ENCODE peak calls at places on chromosomes 3 and 15, in ten cellular contexts. X is NCI-H774, I is left cardiac atrium, T is activated T-cell treated with anti-CD3 and anti-CD28 coated beads for 24 hours, B is ELR, K is NCI-H2081, F is heart right ventricle, U is glutamatergic neuron, H is AG09319, W is substantia nigra. C is an unnamed sample.

GRCh38 chr3:100189444-100189964 is 71.3 kb upstream of the TBC1D23 start:
- DNase-seq in X (no peak), I (peak), T (no peak), B (no peak), K (no peak), F (no peak), U (no peak), H (no peak), W (no peak), C (no peak)

GRCh38 chr3:48555949-48556795 is 431 bp downstream of the PFKFB4 start:
- DNase-seq in X (no peak), I (no peak), T (no peak), B (no peak), K (no peak), F (no peak), U (no peak), H (no peak), W (no peak), C (no peak)

GRCh38 chr3:123623346-123623880 is 38.6 kb upstream of the HACD2 start:
- DNase-seq in X (no peak), I (no peak), T (no peak), B (peak), K (no peak), F (no peak), U (no peak), H (no peak), W (no peak), C (peak)

GRCh38 chr3:148464246-148464645 is 233.5 kb upstream of the AGTR1 start:
- DNase-seq in X (no peak), I (no peak), T (no peak), B (peak), K (no peak), F (no peak), U (no peak), H (no peak), W (no peak), C (peak)

GRCh38 chr3:50356553-50356952 is 2.8 kb downstream of the TMEM115 start:
- DNase-seq in X (no peak), I (peak), T (no peak), B (peak), K (no peak), F (peak), U (no peak), H (no peak), W (no peak), C (peak)

GRCh38 chr3:28716939-28717338 is 368.3 kb upstream of the AZI2 start:
- DNase-seq in X (no peak), I (no peak), T (no peak), B (no peak), K (no peak), F (no peak), U (no peak), H (no peak), W (no peak), C (no peak)

GRCh38 chr15:48559270-48559669 is 86.2 kb downstream of the FBN1 start:
- DNase-seq in X (no peak), I (peak), T (no peak), B (peak), K (no peak), F (no peak), U (no peak), H (peak), W (no peak), C (peak)

GRCh38 chr3:56795807-56796185 is 6.0 kb downstream of the ARHGEF3 start:
- DNase-seq in X (no peak), I (no peak), T (no peak), B (no peak), K (peak), F (no peak), U (no peak), H (no peak), W (no peak), C (no peak)

GRCh38 chr3:20510396-20510795 is 324.4 kb upstream of the SGO1 start:
- DNase-seq in X (no peak), I (no peak), T (no peak), B (no peak), K (no peak), F (no peak), U (no peak), H (no peak), W (no peak), C (no peak)

GRCh38 chr3:46829699-46830208 is 33.5 kb downstream of the MYL3 start:
- DNase-seq in X (no peak), I (no peak), T (peak), B (no peak), K (no peak), F (no peak), U (no peak), H (no peak), W (no peak), C (no peak)

GRCh38 chr3:48478631-48479555 is 25.1 kb downstream of the SHISA5 start:
- DNase-seq in X (no peak), I (no peak), T (no peak), B (no peak), K (no peak), F (no peak), U (no peak), H (no peak), W (no peak), C (no peak)

GRCh38 chr15:62173215-62173614 is 8.1 kb upstream of the C2CD4B start:
- DNase-seq in X (no peak), I (peak), T (no peak), B (peak), K (no peak), F (peak), U (no peak), H (no peak), W (no peak), C (peak)

GRCh38 chr3:51974963-51975856 is at the start of gene ABHD14A:
- DNase-seq in X (peak), I (peak), T (peak), B (peak), K (peak), F (peak), U (peak), H (no peak), W (peak), C (peak)

GRCh38 chr3:85342915-85343314 is 384.1 kb downstream of the CADM2 start:
- DNase-seq in X (no peak), I (no peak), T (no peak), B (no peak), K (peak), F (no peak), U (no peak), H (no peak), W (no peak), C (no peak)

GRCh38 chr3:123700791-123701712 is 116.2 kb upstream of the HACD2 start:
- DNase-seq in X (no peak), I (no peak), T (no peak), B (no peak), K (no peak), F (peak), U (no peak), H (no peak), W (peak), C (no peak)

GRCh38 chr3:4138150-4138783 is 164.9 kb upstream of the SETMAR start:
- DNase-seq in X (no peak), I (no peak), T (no peak), B (no peak), K (no peak), F (no peak), U (no peak), H (no peak), W (no peak), C (no peak)

GRCh38 chr15:44243146-44243545 is 45.4 kb upstream of the GOLM2 start:
- DNase-seq in X (no peak), I (no peak), T (no peak), B (no peak), K (no peak), F (no peak), U (no peak), H (no peak), W (no peak), C (peak)

GRCh38 chr15:47331796-47332480 is 385.4 kb upstream of the SEMA6D start:
- DNase-seq in X (peak), I (no peak), T (no peak), B (peak), K (peak), F (no peak), U (no peak), H (peak), W (no peak), C (peak)

GRCh38 chr3:37855363-37855970 is 6.2 kb upstream of the CTDSPL start:
- DNase-seq in X (no peak), I (peak), T (peak), B (peak), K (peak), F (peak), U (peak), H (peak), W (peak), C (peak)

GRCh38 chr3:58531956-58532355 is 5.0 kb downstream of the ACOX2 start:
- DNase-seq in X (no peak), I (no peak), T (no peak), B (peak), K (no peak), F (no peak), U (no peak), H (no peak), W (no peak), C (no peak)

GRCh38 chr3:13796683-13797460 is 83.0 kb downstream of the WNT7A start:
- DNase-seq in X (no peak), I (no peak), T (no peak), B (no peak), K (no peak), F (no peak), U (no peak), H (no peak), W (no peak), C (no peak)

GRCh38 chr15:55741592-55742497 is 1.1 kb downstream of the PRTG start:
- DNase-seq in X (no peak), I (peak), T (no peak), B (peak), K (peak), F (peak), U (peak), H (no peak), W (no peak), C (no peak)

GRCh38 chr3:114290911-114291901 is 2.6 kb upstream of the TIGIT start:
- DNase-seq in X (peak), I (peak), T (peak), B (peak), K (peak), F (peak), U (peak), H (peak), W (peak), C (peak)

GRCh38 chr3:42387802-42388651 is 22.4 kb downstream of the LYZL4 start:
- DNase-seq in X (no peak), I (no peak), T (peak), B (peak), K (no peak), F (no peak), U (no peak), H (no peak), W (no peak), C (no peak)

GRCh38 chr15:67133738-67134576 is 68.6 kb downstream of the SMAD3 start:
- DNase-seq in X (no peak), I (no peak), T (peak), B (peak), K (no peak), F (peak), U (no peak), H (no peak), W (no peak), C (peak)

GRCh38 chr3:39249453-39250115 is 30.3 kb downstream of the CX3CR1 start:
- DNase-seq in X (no peak), I (no peak), T (no peak), B (peak), K (no peak), F (no peak), U (no peak), H (no peak), W (no peak), C (peak)

GRCh38 chr3:24318668-24319287 is 175.9 kb downstream of the THRB start:
- DNase-seq in X (no peak), I (no peak), T (no peak), B (peak), K (no peak), F (no peak), U (no peak), H (no peak), W (no peak), C (peak)

GRCh38 chr15:80931721-80932609 is 57.7 kb downstream of the MESD start:
- DNase-seq in X (no peak), I (peak), T (no peak), B (no peak), K (no peak), F (peak), U (no peak), H (no peak), W (no peak), C (no peak)

GRCh38 chr15:78291698-78292097 is 7.7 kb downstream of the SKIC8 start:
- DNase-seq in X (no peak), I (no peak), T (no peak), B (no peak), K (no peak), F (no peak), U (no peak), H (no peak), W (no peak), C (no peak)

GRCh38 chr3:51955893-51956770 is 951 bp downstream of the GPR62 start:
- DNase-seq in X (no peak), I (peak), T (peak), B (no peak), K (no peak), F (peak), U (peak), H (no peak), W (peak), C (peak)

GRCh38 chr3:42476225-42477160 is 25.9 kb upstream of the VIPR1 start:
- DNase-seq in X (no peak), I (no peak), T (no peak), B (no peak), K (peak), F (no peak), U (no peak), H (no peak), W (no peak), C (no peak)

GRCh38 chr15:65518633-65519285 is 1.3 kb upstream of the DPP8 start:
- DNase-seq in X (no peak), I (no peak), T (no peak), B (no peak), K (peak), F (no peak), U (no peak), H (no peak), W (no peak), C (no peak)

GRCh38 chr3:32781211-32781968 is 36.4 kb upstream of the TRIM71 start:
- DNase-seq in X (peak), I (peak), T (peak), B (peak), K (peak), F (peak), U (peak), H (peak), W (peak), C (peak)

GRCh38 chr3:83863380-83863779 is 1095.4 kb upstream of the CADM2 start:
- DNase-seq in X (no peak), I (no peak), T (no peak), B (no peak), K (no peak), F (no peak), U (no peak), H (no peak), W (no peak), C (no peak)

GRCh38 chr3:141981084-141981483 is 104.6 kb downstream of the ATP1B3 start:
- DNase-seq in X (no peak), I (no peak), T (no peak), B (no peak), K (no peak), F (no peak), U (no peak), H (no peak), W (no peak), C (no peak)

GRCh38 chr3:86989611-86990010 is 1.3 kb downstream of the VGLL3 start:
- DNase-seq in X (no peak), I (no peak), T (no peak), B (peak), K (no peak), F (no peak), U (no peak), H (no peak), W (no peak), C (no peak)

GRCh38 chr15:71780349-71780976 is 29.9 kb upstream of the NR2E3 start:
- DNase-seq in X (peak), I (peak), T (peak), B (peak), K (peak), F (no peak), U (peak), H (peak), W (no peak), C (peak)

C was measured in foreskin fibroblast.